ENCODE peak calls at places on chromosomes 2 and 18, in ten cellular contexts. One of them, this sample, is unnamed.

GRCh38 chr2:191250400-191250799 is 5.2 kb downstream of the MYO1B start:
- DNase-seq in fibroblast of pulmonary artery: peak; percentile 16
- DNase-seq in GM04504: no peak
- DNase-seq in activated CD4-positive, alpha-beta T cell treated with anti-CD3 and anti-CD28 coated beads, Interleukin-2, amount 50 U/mL, for 24 hours: no peak
- DNase-seq in stimulated activated CD8-positive, alpha-beta memory T cell treated with anti-CD3 and anti-CD28 coated beads, Interleukin-15, amount 100 ng/mL, for 48 hours: no peak
- DNase-seq in fibroblast of the conjunctiva: no peak
- DNase-seq in OCI-LY7: no peak
- DNase-seq in Panc1: no peak
- DNase-seq in M059J: no peak
- DNase-seq in thoracic aorta: no peak
- DNase-seq in this sample: no peak

GRCh38 chr18:8084160-8084559 is 517.0 kb downstream of the PTPRM start:
- DNase-seq in fibroblast of pulmonary artery: peak; percentile 69
- DNase-seq in fibroblast of the conjunctiva: peak; percentile 26
- DNase-seq in OCI-LY7: peak; percentile 20
- DNase-seq in stimulated activated CD8-positive, alpha-beta memory T cell treated with anti-CD3 and anti-CD28 coated beads, Interleukin-15, amount 100 ng/mL, for 48 hours: no peak
- DNase-seq in activated CD4-positive, alpha-beta T cell treated with anti-CD3 and anti-CD28 coated beads, Interleukin-2, amount 50 U/mL, for 24 hours: no peak
- DNase-seq in thoracic aorta: no peak
- DNase-seq in Panc1: no peak
- DNase-seq in M059J: peak; percentile 57
- DNase-seq in GM04504: peak; percentile 15
- DNase-seq in this sample: no peak

GRCh38 chr2:195559431-195559914 is 97.6 kb upstream of the SLC39A10 start:
- DNase-seq in Panc1: no peak
- DNase-seq in stimulated activated CD8-positive, alpha-beta memory T cell treated with anti-CD3 and anti-CD28 coated beads, Interleukin-15, amount 100 ng/mL, for 48 hours: peak; percentile 66
- DNase-seq in GM04504: peak; percentile 64
- DNase-seq in OCI-LY7: peak; percentile 97
- DNase-seq in fibroblast of the conjunctiva: no peak
- DNase-seq in fibroblast of pulmonary artery: peak; percentile 98
- DNase-seq in thoracic aorta: no peak
- DNase-seq in M059J: peak; percentile 80
- DNase-seq in activated CD4-positive, alpha-beta T cell treated with anti-CD3 and anti-CD28 coated beads, Interleukin-2, amount 50 U/mL, for 24 hours: peak; percentile 71
- DNase-seq in this sample: peak; percentile 65

GRCh38 chr2:122748552-122749011 is 993.1 kb downstream of the TSN start:
- DNase-seq in GM04504: no peak
- DNase-seq in fibroblast of pulmonary artery: peak; percentile 98
- DNase-seq in thoracic aorta: no peak
- DNase-seq in fibroblast of the conjunctiva: peak; percentile 17
- DNase-seq in activated CD4-positive, alpha-beta T cell treated with anti-CD3 and anti-CD28 coated beads, Interleukin-2, amount 50 U/mL, for 24 hours: no peak
- DNase-seq in stimulated activated CD8-positive, alpha-beta memory T cell treated with anti-CD3 and anti-CD28 coated beads, Interleukin-15, amount 100 ng/mL, for 48 hours: no peak
- DNase-seq in M059J: peak; percentile 5
- DNase-seq in Panc1: peak; percentile 35
- DNase-seq in OCI-LY7: no peak
- DNase-seq in this sample: no peak

GRCh38 chr2:6452702-6453481 is 412.8 kb downstream of the CMPK2 start:
- DNase-seq in stimulated activated CD8-positive, alpha-beta memory T cell treated with anti-CD3 and anti-CD28 coated beads, Interleukin-15, amount 100 ng/mL, for 48 hours: no peak
- DNase-seq in Panc1: no peak
- DNase-seq in activated CD4-positive, alpha-beta T cell treated with anti-CD3 and anti-CD28 coated beads, Interleukin-2, amount 50 U/mL, for 24 hours: no peak
- DNase-seq in M059J: no peak
- DNase-seq in fibroblast of pulmonary artery: no peak
- DNase-seq in OCI-LY7: peak; percentile 28
- DNase-seq in thoracic aorta: no peak
- DNase-seq in GM04504: no peak
- DNase-seq in fibroblast of the conjunctiva: no peak
- DNase-seq in this sample: no peak

GRCh38 chr2:219122197-219122965 is 38.2 kb downstream of the NHEJ1 start:
- DNase-seq in stimulated activated CD8-positive, alpha-beta memory T cell treated with anti-CD3 and anti-CD28 coated beads, Interleukin-15, amount 100 ng/mL, for 48 hours: no peak
- DNase-seq in OCI-LY7: no peak
- DNase-seq in fibroblast of pulmonary artery: no peak
- DNase-seq in M059J: peak; percentile 47
- DNase-seq in thoracic aorta: no peak
- DNase-seq in Panc1: no peak
- DNase-seq in activated CD4-positive, alpha-beta T cell treated with anti-CD3 and anti-CD28 coated beads, Interleukin-2, amount 50 U/mL, for 24 hours: no peak
- DNase-seq in GM04504: no peak
- DNase-seq in fibroblast of the conjunctiva: no peak
- DNase-seq in this sample: no peak

GRCh38 chr2:182858671-182859070 is 7.8 kb downstream of the FRZB start:
- DNase-seq in activated CD4-positive, alpha-beta T cell treated with anti-CD3 and anti-CD28 coated beads, Interleukin-2, amount 50 U/mL, for 24 hours: no peak
- DNase-seq in OCI-LY7: no peak
- DNase-seq in stimulated activated CD8-positive, alpha-beta memory T cell treated with anti-CD3 and anti-CD28 coated beads, Interleukin-15, amount 100 ng/mL, for 48 hours: no peak
- DNase-seq in fibroblast of the conjunctiva: no peak
- DNase-seq in thoracic aorta: no peak
- DNase-seq in M059J: peak; percentile 74
- DNase-seq in GM04504: no peak
- DNase-seq in Panc1: no peak
- DNase-seq in fibroblast of pulmonary artery: no peak
- DNase-seq in this sample: no peak

GRCh38 chr2:63486861-63487290 is 101.4 kb downstream of the WDPCP start:
- DNase-seq in fibroblast of pulmonary artery: no peak
- DNase-seq in thoracic aorta: no peak
- DNase-seq in stimulated activated CD8-positive, alpha-beta memory T cell treated with anti-CD3 and anti-CD28 coated beads, Interleukin-15, amount 100 ng/mL, for 48 hours: no peak
- DNase-seq in Panc1: no peak
- DNase-seq in fibroblast of the conjunctiva: no peak
- DNase-seq in OCI-LY7: no peak
- DNase-seq in M059J: peak; percentile 2
- DNase-seq in GM04504: no peak
- DNase-seq in activated CD4-positive, alpha-beta T cell treated with anti-CD3 and anti-CD28 coated beads, Interleukin-2, amount 50 U/mL, for 24 hours: no peak
- DNase-seq in this sample: no peak

GRCh38 chr2:6524678-6525367 is 340.9 kb downstream of the CMPK2 start:
- DNase-seq in GM04504: no peak
- DNase-seq in Panc1: no peak
- DNase-seq in stimulated activated CD8-positive, alpha-beta memory T cell treated with anti-CD3 and anti-CD28 coated beads, Interleukin-15, amount 100 ng/mL, for 48 hours: no peak
- DNase-seq in fibroblast of the conjunctiva: no peak
- DNase-seq in activated CD4-positive, alpha-beta T cell treated with anti-CD3 and anti-CD28 coated beads, Interleukin-2, amount 50 U/mL, for 24 hours: no peak
- DNase-seq in M059J: peak; percentile 2
- DNase-seq in thoracic aorta: no peak
- DNase-seq in OCI-LY7: no peak
- DNase-seq in fibroblast of pulmonary artery: no peak
- DNase-seq in this sample: no peak